ENCODE peak calls at places on chromosomes 7 and 10, in six cellular contexts. J is MM.1S, X is GM23338, W is GM12878, S is PC-3, N is fibroblast of lung. B is an unnamed sample. For H3K4me1, the result is how much of the 10 kb centered on the place peaks cover.

GRCh38 chr10:73529089-73529832 is 33.4 kb upstream of the PPP3CB start:
- DNase-seq in X (peak), N (peak), S (peak), J (peak), W (peak), B (peak)

GRCh38 chr7:235576-236395 is 43.4 kb downstream of the FAM20C start:
- DNase-seq in X (no peak), S (no peak), J (no peak), N (no peak), W (no peak), B (no peak)

GRCh38 chr7:77991656-77992055 is 193.1 kb downstream of the PHTF2 start:
- DNase-seq in S (no peak), X (no peak), N (no peak), W (no peak), J (no peak), B (no peak)

GRCh38 chr10:6297951-6298381 is 95.2 kb downstream of the PFKFB3 start:
- DNase-seq in J (no peak), W (no peak), X (no peak), N (peak), S (peak), B (no peak)

GRCh38 chr7:44210107-44210506 is 9.3 kb downstream of the YKT6 start:
- DNase-seq in X (no peak), J (no peak), N (no peak), W (no peak), S (no peak), B (no peak)

GRCh38 chr7:138630059-138630610 is 71.0 kb downstream of the SVOPL start:
- DNase-seq in J (no peak), W (no peak), X (no peak), S (no peak), N (no peak), B (no peak)

GRCh38 chr7:111871283-111871682 is 309.0 kb upstream of the IMMP2L start:
- DNase-seq in X (no peak), S (no peak), W (no peak), N (no peak), J (no peak), B (no peak)

GRCh38 chr7:22140597-22140996 is 194.9 kb upstream of the CDCA7L start:
- DNase-seq in W (no peak), N (peak), S (no peak), J (no peak), X (peak), B (no peak)

GRCh38 chr7:27947581-27948278 is 207.8 kb downstream of the TAX1BP1 start:
- DNase-seq in X (no peak), N (peak), J (no peak), S (no peak), W (no peak), B (no peak)

GRCh38 chr7:116431783-116432182 is 67.8 kb upstream of the CAV2 start:
- DNase-seq in W (no peak), S (no peak), X (no peak), N (no peak), J (no peak), B (no peak)

GRCh38 chr7:42650171-42650570 is 261.7 kb downstream of the C7orf25 start:
- DNase-seq in S (no peak), J (no peak), X (no peak), N (no peak), W (no peak), B (no peak)

GRCh38 chr10:52443419-52444388 is 129.6 kb downstream of the DKK1 start:
- DNase-seq in S (peak), N (peak), W (no peak), X (no peak), J (no peak), B (no peak)

GRCh38 chr7:101450064-101450463 is 87.4 kb downstream of the COL26A1 start:
- DNase-seq in X (no peak), J (no peak), S (no peak), W (no peak), N (no peak), B (no peak)

GRCh38 chr7:106010866-106011265 is 47.8 kb downstream of the CDHR3 start:
- DNase-seq in S (no peak), N (peak), X (no peak), J (no peak), W (no peak), B (no peak)

GRCh38 chr7:43204081-43204480 is 91.6 kb downstream of the HECW1 start:
- DNase-seq in X (no peak), J (no peak), S (peak), W (no peak), N (peak), B (no peak)

GRCh38 chr7:100044719-100045118 is 4.9 kb upstream of the ZSCAN21 start:
- DNase-seq in S (peak), N (no peak), X (no peak), W (peak), J (no peak), B (no peak)

GRCh38 chr10:119030421-119031250 is 1.1 kb downstream of the NANOS1 start:
- DNase-seq in J (peak), S (peak), W (peak), X (peak), N (peak), B (peak)

DNA sequence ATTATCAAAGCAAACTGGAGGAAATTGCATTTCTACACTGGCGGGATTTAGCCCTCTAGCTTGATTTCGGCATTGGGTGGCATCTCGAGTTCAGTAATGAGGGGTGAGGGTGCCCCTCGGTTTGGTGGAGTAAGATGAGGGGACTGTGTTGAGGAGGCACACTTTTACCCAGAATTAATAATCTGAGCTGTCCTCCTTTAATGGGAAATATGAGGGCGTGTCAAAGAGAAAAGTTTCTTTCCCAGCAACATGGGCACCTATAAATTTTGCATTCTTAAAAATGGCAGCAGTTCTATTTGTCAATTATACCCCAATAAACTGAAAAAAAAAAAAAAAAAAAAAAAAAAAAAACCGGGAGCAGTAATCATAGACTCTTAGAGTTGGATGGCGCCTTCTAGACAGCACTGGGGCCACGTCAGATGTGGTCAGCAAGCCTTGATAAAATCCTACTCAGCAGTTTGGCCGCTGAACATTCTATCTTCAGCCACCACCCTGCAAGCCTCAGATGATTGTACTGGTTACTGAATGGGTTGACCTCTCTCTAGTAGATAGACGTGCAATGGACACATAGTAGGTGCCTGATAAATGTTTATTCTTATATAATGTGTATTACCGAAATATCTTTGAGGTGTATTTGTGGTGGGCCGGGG is 931 bp downstream of the PAPSS2 start:
- DNase-seq in J (peak), S (no peak), X (no peak), W (no peak), N (peak), B (no peak)
- H3K4me1 ChIP-seq in J (under half), S (under half), X (under half), W (under half), N (under half), B (under half)

GRCh38 chr7:155749578-155749977 is 62.7 kb downstream of the SHH start:
- DNase-seq in J (no peak), W (no peak), N (no peak), X (no peak), S (no peak), B (no peak)
- H3K4me2 ChIP-seq in J (no peak), W (no peak), N (no peak), X (no peak), S (peak), B (no peak)

GRCh38 chr10:12538596-12538995 is 189.2 kb downstream of the CAMK1D start:
- DNase-seq in J (no peak), S (no peak), N (no peak), W (no peak), X (no peak), B (no peak)
- H3K4me1 ChIP-seq in J (under half), S (under half), N (under half), W (under half), X (under half), B (under half)

GRCh38 chr7:54705436-54705835 is 53.6 kb downstream of the SEC61G start:
- DNase-seq in N (peak), X (no peak), S (peak), W (peak), J (peak), B (no peak)
- H3K4me2 ChIP-seq in N (no peak), X (no peak), S (no peak), W (no peak), J (peak), B (no peak)

B was measured in Karpas-422.